ENCODE peak calls at places on chromosome 11, in nine cellular contexts. O, A, E, Q, P, Z, G, T and H are unnamed samples. For H3K36me3 and H3K4me1, the result is how much of the 10 kb centered on the place peaks cover.

GRCh38 chr11:36008576-36008975 is 64.7 kb downstream of the LDLRAD3 start:
- DNase-seq in O (no peak), A (no peak), E (no peak), P (no peak), Q (peak), G (no peak), T (no peak), Z (no peak), H (no peak)

GRCh38 chr11:33615751-33616150 is 84.9 kb downstream of the C11orf91 start:
- DNase-seq in G (peak), P (no peak), A (no peak), Z (no peak), T (no peak), O (no peak), E (no peak), Q (no peak), H (no peak)

GRCh38 chr11:6333112-6333511 is 12.8 kb upstream of the CAVIN3 start:
- DNase-seq in E (no peak), G (no peak), Z (no peak), P (no peak), O (no peak), T (no peak), Q (peak), A (no peak), H (no peak)

GRCh38 chr11:95911369-95911759 is 12.5 kb downstream of the MTMR2 start:
- DNase-seq in A (no peak), P (no peak), O (no peak), Q (no peak), G (no peak), T (no peak), Z (no peak), E (no peak), H (no peak)

GRCh38 chr11:94107363-94107762 is 21.3 kb upstream of the PANX1 start:
- DNase-seq in P (no peak), A (peak), Z (no peak), Q (no peak), E (no peak), T (no peak), G (no peak), O (no peak), H (no peak)

GRCh38 chr11:2674681-2675131 is 25.1 kb downstream of the KCNQ1OT1 start:
- DNase-seq in Z (peak), P (peak), T (no peak), O (peak), E (peak), A (peak), G (no peak), Q (no peak), H (no peak)

GRCh38 chr11:16801288-16801980 is 63.0 kb downstream of the C11orf58 start:
- DNase-seq in A (no peak), T (no peak), O (no peak), P (peak), E (no peak), G (no peak), Q (no peak), Z (no peak), H (no peak)

GRCh38 chr11:8381871-8382396 is 118.3 kb upstream of the LMO1 start:
- DNase-seq in O (no peak), T (peak), P (peak), G (no peak), E (no peak), A (no peak), Z (no peak), Q (no peak), H (no peak)

GRCh38 chr11:68041617-68042218 is 2.9 kb downstream of the TCIRG1 start:
- DNase-seq in O (no peak), T (no peak), G (no peak), A (no peak), E (no peak), Z (no peak), P (no peak), Q (no peak), H (no peak)

GRCh38 chr11:68043349-68044144 is 4.7 kb downstream of the TCIRG1 start:
- DNase-seq in P (peak), Z (no peak), E (no peak), G (no peak), Q (peak), A (no peak), T (peak), O (no peak), H (no peak)

GRCh38 chr11:68042219-68043028 is 3.6 kb downstream of the TCIRG1 start:
- DNase-seq in A (no peak), P (peak), E (no peak), G (no peak), Q (no peak), Z (peak), O (no peak), T (peak), H (no peak)

GRCh38 chr11:68044145-68044813 is 5.5 kb downstream of the TCIRG1 start:
- DNase-seq in Z (no peak), E (no peak), G (no peak), T (no peak), Q (no peak), O (no peak), A (no peak), P (peak), H (no peak)

DNA sequence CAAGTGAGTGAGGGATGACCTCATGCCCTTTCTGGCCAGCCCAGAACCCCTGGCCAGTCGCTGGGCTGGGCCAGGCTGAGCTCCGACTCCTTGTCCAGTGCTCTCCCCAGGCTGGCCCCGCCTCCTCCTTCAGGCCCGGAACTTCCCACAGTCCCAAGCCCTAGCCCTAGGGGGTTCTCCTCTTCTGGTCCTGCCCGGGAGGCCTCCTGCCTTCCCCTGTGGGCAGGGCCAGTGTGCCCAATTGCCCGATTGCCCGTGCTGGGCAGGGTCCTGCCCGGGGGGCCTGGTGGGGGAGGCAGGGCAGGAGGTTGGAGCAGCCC is 4.2 kb downstream of the TCIRG1 start:
- DNase-seq in Q (no peak), P (no peak), Z (peak), G (no peak), E (no peak), O (no peak), A (no peak), T (no peak), H (no peak)
- H3K36me3 ChIP-seq in Q (under half), P (half or more), Z (under half), G (under half), E (under half), O (half or more), A (under half), T (under half), H (under half)

DNA sequence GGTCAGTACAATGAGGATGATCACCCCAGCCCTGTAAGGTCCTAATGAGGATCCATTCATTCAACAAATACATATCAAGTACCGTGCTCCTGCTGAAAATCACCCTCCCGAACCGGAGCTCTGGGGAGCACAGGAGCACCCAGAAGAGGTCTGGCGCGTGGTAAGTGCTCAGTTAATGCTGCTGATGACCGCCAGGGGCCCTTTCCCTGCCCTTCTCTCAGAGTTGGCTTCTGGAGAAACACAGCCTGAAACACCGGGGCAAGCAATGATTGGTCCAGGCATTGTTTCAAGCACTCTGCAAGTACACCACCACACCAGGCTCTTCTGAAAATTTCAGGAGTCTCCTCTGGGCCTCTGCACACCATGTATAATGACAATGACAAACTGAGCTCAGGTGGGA is 3.8 kb upstream of the CCDC86 start:
- DNase-seq in Z (no peak), E (no peak), G (peak), P (no peak), Q (peak), T (no peak), O (no peak), A (peak), H (peak)
- H3K4me1 ChIP-seq in Z (under half), E (under half), G (under half), P (under half), Q (under half), T (under half), O (under half), A (under half), H (under half)

GRCh38 chr11:114226283-114226859 is 69.8 kb upstream of the NNMT start:
- DNase-seq in G (no peak), Q (no peak), E (no peak), P (no peak), A (no peak), O (no peak), Z (no peak), T (no peak), H (no peak)
- H3K36me3 ChIP-seq in G (under half), Q (under half), E (under half), P (under half), A (under half), O (under half), Z (under half), T (under half), H (under half)

GRCh38 chr11:18321991-18322711 is at the start of the genes GTF2H1 and HPS5:
- DNase-seq in A (peak), Z (peak), G (peak), E (peak), O (peak), Q (peak), P (peak), T (peak), H (peak)
- H3K4me1 ChIP-seq in A (under half), Z (under half), G (under half), E (under half), O (under half), Q (under half), P (half or more), T (under half), H (half or more)

DNA sequence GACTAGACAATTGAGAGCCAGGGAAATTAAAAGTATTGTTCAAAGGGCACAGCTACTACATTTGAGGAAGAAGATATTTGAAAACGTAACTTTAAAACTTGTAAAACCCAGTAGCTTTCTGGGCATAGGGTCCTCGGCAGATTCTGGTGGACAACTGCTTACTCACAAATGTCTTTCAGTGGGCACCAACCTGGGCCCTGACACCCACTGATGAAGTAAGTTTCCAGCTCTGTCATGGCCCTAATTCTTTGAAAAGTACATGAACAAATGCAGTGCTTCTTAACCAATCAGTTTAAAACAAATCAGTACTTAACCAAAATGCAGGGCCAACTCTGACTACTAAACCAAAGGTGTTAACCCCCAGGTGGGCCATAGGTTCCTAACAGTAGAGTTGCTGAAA is 1170.1 kb downstream of the LRRC4C start:
- DNase-seq in O (no peak), P (no peak), E (no peak), T (no peak), Q (no peak), G (peak), A (peak), Z (no peak), H (no peak)
- H3K36me3 ChIP-seq in O (under half), P (under half), E (under half), T (under half), Q (under half), G (under half), A (under half), Z (under half), H (under half)

GRCh38 chr11:111357150-111358037 is 21.7 kb downstream of the POU2AF1 start:
- DNase-seq in E (no peak), A (no peak), Q (no peak), P (no peak), O (no peak), G (peak), T (no peak), Z (no peak), H (peak)
- H3K4me1 ChIP-seq in E (under half), A (under half), Q (under half), P (under half), O (under half), G (under half), T (under half), Z (under half), H (half or more)

DNA sequence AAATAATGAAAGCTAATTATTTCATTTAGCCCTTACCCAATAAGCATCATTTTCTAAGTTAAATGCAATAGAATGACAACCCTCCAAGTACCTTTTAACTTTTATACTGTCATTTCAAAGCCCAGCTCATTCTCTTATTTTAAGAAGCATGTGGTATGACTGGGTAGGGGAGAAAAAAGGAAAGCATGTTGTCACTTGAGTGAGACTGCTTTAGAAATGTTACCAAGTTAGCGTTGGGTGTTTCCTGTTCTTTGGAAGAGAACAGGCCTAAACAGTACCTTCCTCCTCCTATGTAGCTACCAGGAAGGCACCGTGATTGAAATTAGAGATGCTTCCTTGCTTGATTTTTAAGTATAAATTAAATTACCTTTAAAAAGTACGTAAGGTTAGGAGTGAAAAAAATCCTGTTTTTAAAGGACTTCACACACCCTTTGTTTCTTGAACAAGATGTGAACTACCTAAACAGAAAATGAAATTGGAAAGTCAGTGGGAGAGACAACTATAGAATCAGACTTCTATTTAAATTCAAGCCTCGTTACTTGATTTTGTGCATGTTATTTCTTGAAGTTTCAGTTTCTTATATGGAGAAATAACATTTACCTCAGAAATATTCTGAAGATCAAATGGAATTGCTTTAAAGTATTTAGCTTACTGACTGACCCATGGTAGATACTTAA is 741 bp upstream of the CNTF start:
- DNase-seq in Z (no peak), Q (no peak), E (no peak), G (no peak), T (no peak), P (no peak), O (no peak), A (no peak), H (no peak)
- H3K36me3 ChIP-seq in Z (under half), Q (under half), E (under half), G (under half), T (half or more), P (half or more), O (half or more), A (under half), H (under half)

GRCh38 chr11:122729139-122729538 is 73.6 kb downstream of the UBASH3B start:
- DNase-seq in O (no peak), A (no peak), T (no peak), E (no peak), Q (no peak), Z (no peak), P (no peak), G (no peak), H (no peak)
- H3K4me1 ChIP-seq in O (under half), A (under half), T (under half), E (under half), Q (under half), Z (under half), P (half or more), G (under half), H (under half)